ENCODE peak calls at places on chromosomes 3 and 15, in seven cellular contexts. R is foreskin keratinocyte, X is IMR-90, C is endothelial cell, D is anterior cingulate cortex, P is pons, F is cardiac septum. L is an unnamed sample.

GRCh38 chr3:48185129-48185528 is 3.1 kb downstream of the CDC25A start:
- DNase-seq in F (no peak), X (no peak), P (no peak), D (no peak), R (no peak), C (no peak), L (no peak)

GRCh38 chr15:54884312-54884711 is 312.4 kb downstream of the RSL24D1 start:
- DNase-seq in R (no peak), P (peak), F (no peak), C (no peak), X (no peak), D (no peak), L (no peak)

GRCh38 chr3:170080605-170081004 is 42.8 kb downstream of the GPR160 start:
- DNase-seq in X (no peak), C (no peak), D (no peak), P (no peak), R (no peak), F (no peak), L (no peak)

GRCh38 chr3:162760789-162761188 is 1264.2 kb downstream of the OTOL1 start:
- DNase-seq in C (no peak), F (no peak), X (no peak), P (no peak), R (no peak), D (no peak), L (no peak)

GRCh38 chr3:8742921-8743605 is 9.5 kb downstream of the CAV3 start:
- DNase-seq in P (no peak), C (no peak), D (no peak), R (no peak), F (peak), X (peak), L (no peak)

GRCh38 chr3:111080357-111080937 is 8.8 kb downstream of the NECTIN3 start:
- DNase-seq in P (peak), X (peak), F (no peak), C (no peak), R (peak), D (no peak), L (peak)

GRCh38 chr15:91866971-91867372 is 13.5 kb downstream of the SLCO3A1 start:
- DNase-seq in P (peak), R (peak), C (no peak), X (no peak), F (peak), D (no peak), L (no peak)

GRCh38 chr3:13111874-13112520 is 38.8 kb upstream of the IQSEC1 start:
- DNase-seq in C (no peak), R (no peak), X (no peak), D (no peak), P (no peak), F (no peak), L (no peak)

GRCh38 chr15:92178908-92179307 is 214.8 kb upstream of the ST8SIA2 start:
- DNase-seq in D (no peak), F (no peak), P (no peak), C (no peak), R (no peak), X (no peak), L (no peak)

GRCh38 chr3:194455481-194455880 is 31.3 kb downstream of the ATP13A3 start:
- DNase-seq in C (no peak), P (no peak), R (no peak), X (no peak), F (no peak), D (no peak), L (no peak)

GRCh38 chr3:123620338-123620737 is 35.5 kb upstream of the HACD2 start:
- DNase-seq in D (no peak), P (peak), C (no peak), F (no peak), R (peak), X (peak), L (no peak)

GRCh38 chr3:17733768-17734167 is 8.7 kb downstream of the TBC1D5 start:
- DNase-seq in F (no peak), R (no peak), P (no peak), X (no peak), D (no peak), C (no peak), L (no peak)

GRCh38 chr3:63387568-63387967 is 109.5 kb downstream of the SYNPR start:
- DNase-seq in P (no peak), R (no peak), X (no peak), C (no peak), F (no peak), D (no peak), L (no peak)

GRCh38 chr15:69410290-69410874 is 3.8 kb upstream of the KIF23 start:
- DNase-seq in F (no peak), C (no peak), R (peak), P (peak), D (peak), X (peak), L (peak)

GRCh38 chr3:107643038-107643883 is 120.5 kb downstream of the BBX start:
- DNase-seq in R (no peak), D (no peak), F (no peak), C (no peak), X (no peak), P (no peak), L (peak)

GRCh38 chr15:47367991-47368390 is 349.3 kb upstream of the SEMA6D start:
- DNase-seq in R (no peak), P (no peak), D (no peak), F (no peak), X (no peak), C (no peak), L (no peak)

GRCh38 chr15:49282366-49282765 is 112.3 kb downstream of the GALK2 start:
- DNase-seq in F (no peak), C (no peak), P (no peak), R (no peak), X (peak), D (no peak), L (no peak)

GRCh38 chr3:31182639-31183038 is 288.2 kb upstream of the GADL1 start:
- DNase-seq in D (no peak), R (no peak), X (no peak), P (no peak), C (no peak), F (no peak), L (no peak)